ENCODE peak calls at places on chromosomes 11 and 22, in four cellular contexts. G is GM23338, K is nephron progenitor cell, J is MCF 10A. P is an unnamed sample.

GRCh38 chr22:20503816-20504215 is 3.6 kb upstream of the MED15 start:
- DNase-seq in G (no peak), J (peak; percentile 65), K (no peak), P (no peak)

GRCh38 chr11:70246196-70246595 is 24.3 kb upstream of the PPFIA1 start:
- DNase-seq in G (no peak), K (no peak), J (no peak), P (no peak)

GRCh38 chr22:34111210-34111824 is 191.0 kb upstream of the LARGE1 start:
- DNase-seq in K (peak; percentile 46), G (peak; percentile 80), J (peak; percentile 0), P (peak; percentile 23)

GRCh38 chr22:17164392-17165024 is 5.4 kb upstream of the HDHD5 start:
- DNase-seq in J (no peak), G (peak; percentile 76), K (no peak), P (no peak)

GRCh38 chr11:78380615-78381029 is 37.0 kb downstream of the GAB2 start:
- DNase-seq in J (no peak), K (no peak), G (no peak), P (no peak)

GRCh38 chr11:94879006-94879405 is 94.3 kb downstream of the CWC15 start:
- DNase-seq in K (no peak), J (no peak), G (no peak), P (no peak)

GRCh38 chr11:127971448-127971847 is 615.9 kb downstream of the ETS1 start:
- DNase-seq in K (no peak), G (no peak), J (no peak), P (no peak)

GRCh38 chr11:72789493-72790131 is 4.2 kb downstream of the STARD10 start:
- DNase-seq in J (peak; percentile 24), K (no peak), G (no peak), P (no peak)

GRCh38 chr11:120546312-120547205 is 35.0 kb downstream of the GRIK4 start:
- DNase-seq in G (peak; percentile 61), J (peak; percentile 97), K (peak; percentile 54), P (no peak)

GRCh38 chr11:74721479-74721835 is 9.8 kb downstream of the CHRDL2 start:
- DNase-seq in G (no peak), K (no peak), J (no peak), P (no peak)

GRCh38 chr11:60927600-60927999 is 3.3 kb downstream of the TMEM132A start:
- DNase-seq in G (no peak), K (no peak), J (no peak), P (no peak)
- TF ChIP-seq CTCF in G (no peak), K (no peak), J (no peak), P (no peak)

GRCh38 chr22:29726512-29727247 is 6.9 kb downstream of the CABP7 start:
- DNase-seq in J (no peak), K (no peak), G (no peak), P (no peak)

GRCh38 chr22:29724843-29725242 is 5.0 kb downstream of the CABP7 start:
- DNase-seq in J (no peak), G (no peak), K (no peak), P (no peak)

GRCh38 chr22:29726104-29726503 is 6.3 kb downstream of the CABP7 start:
- DNase-seq in G (no peak), K (no peak), J (no peak), P (no peak)

GRCh38 chr22:29729161-29729560 is 9.4 kb downstream of the CABP7 start:
- DNase-seq in K (no peak), J (no peak), G (no peak), P (no peak)

DNA sequence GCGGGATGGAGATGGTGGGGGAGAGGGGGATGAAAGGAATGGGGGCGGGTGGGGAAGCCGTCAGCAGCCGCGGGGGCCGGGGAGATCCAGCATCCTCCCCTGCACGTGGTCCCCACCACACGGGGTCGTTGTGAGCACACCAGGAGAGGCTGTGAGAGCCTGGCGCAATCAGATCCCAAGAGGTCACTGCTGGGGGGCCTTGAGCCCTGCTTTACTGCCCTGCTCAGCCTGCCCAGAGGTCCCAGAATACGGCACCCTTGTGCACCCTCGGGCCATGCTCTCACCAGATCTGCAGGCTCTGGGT is 7.4 kb downstream of the CABP7 start:
- DNase-seq in K (peak; percentile 77), J (peak; percentile 31), G (peak; percentile 81), P (no peak)
- TF ChIP-seq CTCF in K (peak; percentile 55), J (peak; percentile 23), G (peak; percentile 17), P (peak; percentile 56)

GRCh38 chr22:26643368-26644100 is 13.9 kb upstream of the MIAT start:
- DNase-seq in J (no peak), K (no peak), G (peak; percentile 32), P (no peak)

GRCh38 chr22:26646158-26646557 is 11.2 kb upstream of the MIAT start:
- DNase-seq in K (no peak), G (no peak), J (no peak), P (no peak)

GRCh38 chr22:26648011-26648497 is 9.3 kb upstream of the MIAT start:
- DNase-seq in J (no peak), K (peak; percentile 24), G (peak; percentile 89), P (no peak)

GRCh38 chr22:26642465-26643367 is 14.7 kb upstream of the MIAT start:
- DNase-seq in K (no peak), J (no peak), G (peak; percentile 71), P (no peak)
- TF ChIP-seq CTCF in K (no peak), J (no peak), G (peak; percentile 48), P (peak; percentile 13)

DNA sequence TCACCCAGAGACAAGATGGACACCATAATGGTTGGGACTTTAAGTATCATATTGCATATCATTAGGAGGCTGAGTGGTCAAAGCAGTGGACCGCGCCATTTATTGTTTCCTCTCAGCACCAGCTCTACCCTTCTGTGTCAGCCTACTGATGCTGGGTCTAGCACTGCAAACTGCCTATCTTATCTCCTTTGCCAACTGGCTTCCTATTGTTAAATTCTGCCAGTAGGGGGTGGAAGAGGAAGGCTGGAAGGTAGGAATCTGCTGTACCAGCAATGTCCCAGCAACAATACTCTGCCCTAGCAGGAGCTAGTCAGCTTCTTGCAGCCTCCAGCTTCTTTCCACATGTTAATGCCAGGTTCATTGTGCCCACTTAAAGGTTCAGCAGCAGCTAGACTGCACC is 367.1 kb upstream of the PDGFD start:
- DNase-seq in K (no peak), J (peak; percentile 13), G (peak; percentile 68), P (no peak)
- TF ChIP-seq CTCF in K (no peak), J (no peak), G (peak; percentile 61), P (no peak)

GRCh38 chr11:5476184-5476819 is 12.2 kb upstream of the OR52D1 start:
- DNase-seq in K (peak; percentile 49), J (peak; percentile 64), G (peak; percentile 81), P (peak; percentile 12)
- TF ChIP-seq CTCF in K (peak; percentile 77), J (peak; percentile 74), G (peak; percentile 95), P (peak; percentile 83)

DNA sequence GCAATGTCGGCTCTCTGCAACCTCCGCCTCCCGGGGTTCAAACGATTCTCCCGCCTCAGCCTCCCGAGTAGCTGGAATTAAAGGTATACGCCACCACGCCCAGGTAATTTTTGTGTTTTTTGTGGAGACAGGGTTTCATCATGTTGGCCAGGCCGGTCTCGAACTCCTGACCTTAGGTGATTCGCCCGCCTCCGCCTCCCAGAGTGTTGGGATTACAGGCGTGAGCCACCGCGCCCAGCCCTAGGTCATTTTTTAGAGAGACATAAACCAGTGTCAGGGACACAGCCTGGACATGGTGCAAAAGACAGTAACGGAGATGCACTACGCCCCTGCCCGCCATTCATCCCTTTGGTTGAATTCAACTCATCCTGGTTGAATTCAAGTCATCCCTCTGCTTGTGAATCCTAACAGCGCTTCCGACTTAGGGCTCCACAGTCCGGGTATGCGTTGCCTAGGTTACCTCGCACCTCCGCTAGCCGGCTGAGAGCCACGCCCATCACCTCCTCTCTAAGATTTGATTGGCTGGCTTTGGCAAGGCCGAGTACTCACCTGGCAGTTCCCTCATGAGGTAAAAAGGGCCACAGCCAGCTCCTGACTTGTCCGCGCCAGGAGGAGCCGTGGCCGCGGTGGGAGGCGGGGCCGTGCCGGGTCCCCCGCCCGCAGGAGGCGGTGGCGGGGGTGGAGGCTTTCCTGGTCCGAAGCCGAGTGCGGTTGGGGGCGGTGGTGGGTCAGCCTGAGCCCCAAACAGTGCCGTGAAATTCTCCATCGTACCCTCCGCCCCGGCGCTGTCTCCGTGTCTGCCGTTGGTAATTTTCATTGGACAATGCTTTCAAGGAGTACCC is at the start of gene MED19:
- DNase-seq in G (peak; percentile 99), J (peak; percentile 91), K (peak; percentile 82), P (peak; percentile 77)
- TF ChIP-seq CTCF in G (no peak), J (no peak), K (no peak), P (no peak)

GRCh38 chr11:77172666-77172982 is 44.6 kb downstream of the MYO7A start:
- DNase-seq in G (no peak), J (no peak), K (peak; percentile 32), P (no peak)
- TF ChIP-seq CTCF in G (no peak), J (no peak), K (no peak), P (no peak)

DNA sequence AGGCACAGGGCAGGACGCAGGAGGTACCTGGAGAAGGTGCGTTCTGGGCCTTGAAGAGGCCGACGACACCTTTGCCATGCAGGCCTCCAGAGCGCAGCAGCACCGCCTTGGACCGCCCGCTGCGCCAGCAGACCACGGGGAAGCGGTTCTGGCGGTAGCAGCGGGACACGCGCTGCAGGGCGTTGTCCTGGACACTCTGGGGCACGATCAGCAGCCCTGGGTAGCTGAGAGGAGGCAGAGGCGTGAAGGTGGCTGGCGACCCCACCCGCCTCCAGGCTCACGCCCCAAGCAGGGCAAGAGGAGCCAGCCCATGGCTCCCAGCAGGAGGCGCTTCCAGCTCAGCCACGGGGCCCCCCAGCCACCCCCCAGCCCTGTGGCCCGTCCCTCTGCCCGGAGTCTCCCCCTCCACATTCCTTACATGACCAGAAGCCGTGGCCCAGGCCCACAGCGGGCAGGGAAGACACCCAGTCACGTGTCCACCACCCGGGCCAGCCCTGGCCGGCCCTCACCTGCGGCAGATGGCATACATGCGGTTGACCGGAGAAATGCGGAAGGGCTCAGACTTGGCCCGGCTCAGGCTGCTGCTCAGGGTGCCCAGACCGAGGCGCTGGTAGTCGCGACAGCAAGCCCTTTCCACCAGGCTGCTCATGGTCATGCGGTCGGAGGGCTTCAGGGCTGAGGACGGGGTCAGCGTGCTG is 15.2 kb downstream of the SBF1 start:
- DNase-seq in J (no peak), K (no peak), G (no peak), P (no peak)
- TF ChIP-seq CTCF in J (no peak), K (no peak), G (no peak), P (no peak)

DNA sequence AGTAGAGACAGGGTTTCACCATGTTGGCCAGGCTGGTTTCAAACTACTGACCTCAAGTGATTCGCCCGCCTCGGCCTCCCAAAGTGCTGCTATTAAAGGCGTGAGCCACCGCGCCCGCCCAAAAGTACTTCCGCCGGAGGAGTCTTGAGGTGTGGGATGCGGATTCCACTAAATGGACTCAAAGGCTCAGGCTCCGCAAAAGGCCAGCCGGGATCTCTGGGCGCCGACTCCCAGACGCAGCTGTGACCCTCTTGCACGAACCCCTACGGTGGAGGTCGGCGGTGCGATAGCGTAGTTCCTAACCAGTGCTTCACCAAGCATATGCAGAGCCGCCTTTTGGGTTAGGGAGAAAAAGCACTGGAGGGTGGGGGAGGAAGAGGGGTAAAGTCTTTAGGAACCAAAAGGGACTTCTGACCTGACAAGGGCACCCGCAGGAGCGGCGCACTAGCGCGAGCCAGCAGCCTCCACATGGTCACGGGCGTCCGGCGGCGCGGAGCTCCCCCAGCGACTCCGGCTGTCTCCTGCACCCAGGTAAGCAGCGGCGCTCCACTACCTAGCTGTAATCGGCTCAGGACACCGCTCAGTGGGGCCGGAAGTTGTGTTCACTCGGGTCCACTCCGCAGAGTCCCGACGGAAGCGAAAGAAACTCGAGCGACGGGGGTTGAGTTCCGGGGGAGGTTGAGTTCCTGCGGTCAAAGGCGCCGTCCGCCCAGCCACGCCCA is at the start of gene MRPL16:
- DNase-seq in K (peak; percentile 87), G (peak; percentile 97), J (peak; percentile 90), P (peak; percentile 88)
- TF ChIP-seq CTCF in K (no peak), G (peak; percentile 21), J (no peak), P (peak; percentile 63)

P was measured in progenitor cell of endocrine pancreas.